ENCODE peak calls at places on chromosomes 11 and 22, in four cellular contexts. R, F, A and H are unnamed samples.

GRCh38 chr22:32175751-32176644 is 16.9 kb upstream of the C22orf42 start:
- DNase-seq in F (no peak), A (no peak), R (no peak), H (no peak)

GRCh38 chr22:20885557-20886323 is 26.9 kb downstream of the SNAP29 start:
- DNase-seq in R (peak), A (peak), F (peak), H (peak)

GRCh38 chr11:2669926-2670469 is 29.8 kb downstream of the KCNQ1OT1 start:
- DNase-seq in A (no peak), F (no peak), R (no peak), H (no peak)

GRCh38 chr11:112922606-112923005 is 38.6 kb upstream of the NCAM1 start:
- DNase-seq in A (no peak), F (no peak), R (no peak), H (no peak)

GRCh38 chr11:104036603-104037394 is at the start of gene DDI1:
- DNase-seq in F (no peak), R (no peak), A (no peak), H (no peak)

GRCh38 chr22:45672564-45673481 is 1.2 kb downstream of the ATXN10 start:
- DNase-seq in R (no peak), A (peak), F (no peak), H (no peak)

GRCh38 chr11:118620529-118621070 is 13.2 kb downstream of the PHLDB1 start:
- DNase-seq in A (peak), F (no peak), R (peak), H (no peak)

GRCh38 chr11:35662061-35662648 is 420 bp upstream of the TRIM44 start:
- DNase-seq in F (no peak), A (no peak), R (no peak), H (peak)

GRCh38 chr11:79461144-79461543 is 20.3 kb upstream of the TENM4 start:
- DNase-seq in R (no peak), A (peak), F (peak), H (peak)

GRCh38 chr11:44564198-44564597 is 1.3 kb upstream of the CD82 start:
- DNase-seq in R (no peak), A (peak), F (peak), H (peak)

GRCh38 chr11:70825893-70826540 is 426.4 kb downstream of the SHANK2 start:
- DNase-seq in F (no peak), A (no peak), R (no peak), H (no peak)

GRCh38 chr11:60786811-60787567 is 1.9 kb downstream of the MS4A10 start:
- DNase-seq in R (peak), F (peak), A (peak), H (peak)